ENCODE peak calls at places on chromosomes 13 and 19, in nine cellular contexts. Q is osteoblast; I is IMR-90; N is DND-41; Y is left lung; V is tibial artery; J is fibroblast of lung; C is CD8-positive, alpha-beta memory T cell; B is lung. M is an unnamed sample. For H3K27me3 and H3K36me3, the result is how much of the 10 kb centered on the place peaks cover.

GRCh38 chr19:39397360-39398296 is 6.5 kb downstream of the MED29 start:
- DNase-seq in Q (peak), I (peak), N (peak), Y (peak), V (peak), J (peak), C (peak), B (peak), M (peak)

GRCh38 chr13:97327521-97328221 is 105.5 kb downstream of the MBNL2 start:
- DNase-seq in Q (no peak), I (peak), N (no peak), Y (no peak), V (no peak), J (no peak), C (no peak), B (no peak), M (no peak)

GRCh38 chr13:100788540-100788939 is 113.9 kb upstream of the TMTC4 start:
- DNase-seq in Q (no peak), I (no peak), N (no peak), Y (no peak), V (no peak), J (no peak), C (no peak), B (no peak), M (no peak)

GRCh38 chr13:37136187-37136586 is 30.7 kb upstream of the CSNK1A1L start:
- DNase-seq in Q (no peak), I (peak), N (no peak), Y (no peak), V (no peak), J (no peak), C (no peak), B (no peak), M (no peak)

GRCh38 chr13:74114641-74115040 is 19.6 kb downstream of the KLF12 start:
- DNase-seq in Q (no peak), I (no peak), N (no peak), Y (no peak), V (no peak), J (no peak), C (no peak), B (no peak), M (no peak)

GRCh38 chr19:30029721-30030510 is 87.9 kb downstream of the URI1 start:
- DNase-seq in Q (no peak), I (peak), N (no peak), Y (no peak), V (no peak), J (peak), C (no peak), B (no peak), M (no peak)

GRCh38 chr13:55937180-55937579 is 1203.5 kb upstream of the PRR20A start:
- DNase-seq in Q (no peak), I (no peak), N (no peak), Y (no peak), V (no peak), J (no peak), C (no peak), B (no peak), M (peak)

GRCh38 chr19:47275866-47276461 is 1.3 kb downstream of the INAFM1 start:
- DNase-seq in Q (peak), I (peak), N (no peak), Y (peak), V (peak), J (peak), C (no peak), B (no peak), M (peak)

GRCh38 chr13:20130012-20130411 is 30.8 kb downstream of the GJA3 start:
- DNase-seq in Q (no peak), I (no peak), N (no peak), Y (no peak), V (no peak), J (no peak), C (no peak), B (no peak), M (no peak)

GRCh38 chr13:100941811-100942361 is 267.3 kb upstream of the TMTC4 start:
- DNase-seq in Q (no peak), I (peak), N (no peak), Y (no peak), V (no peak), J (no peak), C (no peak), B (no peak), M (no peak)

GRCh38 chr13:60397693-60398437 is 845 bp downstream of the TDRD3 start:
- DNase-seq in Q (peak), I (peak), N (peak), Y (peak), V (peak), J (peak), C (no peak), B (peak), M (no peak)

GRCh38 chr13:40401911-40402776 is 264.3 kb downstream of the FOXO1 start:
- DNase-seq in Q (peak), I (peak), N (no peak), Y (peak), V (peak), J (peak), C (no peak), B (peak), M (no peak)

GRCh38 chr13:30851697-30852096 is 54.4 kb upstream of the MEDAG start:
- DNase-seq in Q (no peak), I (no peak), N (no peak), Y (no peak), V (no peak), J (no peak), C (no peak), B (no peak), M (no peak)

GRCh38 chr19:16739546-16739945 is 19.9 kb downstream of the NWD1 start:
- DNase-seq in Q (no peak), I (no peak), N (peak), Y (no peak), V (no peak), J (no peak), C (no peak), B (no peak), M (peak)

GRCh38 chr19:17605761-17606745 is 50.6 kb downstream of the COLGALT1 start:
- DNase-seq in Q (peak), I (peak), N (peak), Y (peak), V (peak), J (peak), C (peak), B (peak), M (peak)

GRCh38 chr13:79898996-79899395 is 418.0 kb downstream of the NDFIP2 start:
- DNase-seq in Q (no peak), I (peak), N (no peak), Y (no peak), V (no peak), J (no peak), C (no peak), B (no peak), M (no peak)

GRCh38 chr19:7242601-7243258 is 51.5 kb downstream of the INSR start:
- DNase-seq in Q (peak), I (peak), N (no peak), Y (no peak), V (peak), J (peak), C (no peak), B (no peak), M (no peak)

GRCh38 chr13:20828540-20829364 is 55.0 kb upstream of the EEF1AKMT1 start:
- DNase-seq in Q (no peak), I (peak), N (peak), Y (no peak), V (no peak), J (peak), C (peak), B (no peak), M (peak)

GRCh38 chr19:40695881-40696280 is 5.4 kb upstream of the NUMBL start:
- DNase-seq in Q (no peak), I (no peak), N (no peak), Y (no peak), V (no peak), J (no peak), C (no peak), B (no peak), M (no peak)

GRCh38 chr19:42088471-42089190 is 12.7 kb downstream of the ZNF574 start:
- DNase-seq in Q (peak), I (peak), N (no peak), Y (no peak), V (no peak), J (peak), C (no peak), B (no peak), M (peak)

GRCh38 chr19:29840066-29840950 is 28.5 kb downstream of the CCNE1 start:
- DNase-seq in Q (no peak), I (no peak), N (no peak), Y (no peak), V (no peak), J (no peak), C (no peak), B (no peak), M (peak)

GRCh38 chr13:46106839-46107371 is 2.1 kb upstream of the CPB2 start:
- DNase-seq in Q (no peak), I (no peak), N (no peak), Y (no peak), V (no peak), J (no peak), C (no peak), B (no peak), M (no peak)

GRCh38 chr19:44113784-44114390 is 688 bp downstream of the ZNF225 start:
- DNase-seq in Q (peak), I (peak), N (peak), Y (no peak), V (no peak), J (no peak), C (no peak), B (peak), M (peak)

GRCh38 chr19:45782820-45783785 is 813 bp upstream of the DMPK start:
- DNase-seq in Q (peak), I (peak), N (no peak), Y (no peak), V (peak), J (peak), C (no peak), B (no peak), M (peak)

GRCh38 chr19:39924952-39925351 is 9.5 kb downstream of the FCGBP start:
- DNase-seq in Q (no peak), I (no peak), N (no peak), Y (no peak), V (no peak), J (no peak), C (no peak), B (no peak), M (no peak)

GRCh38 chr13:30408319-30409101 is 13.8 kb upstream of the UBE2L5 start:
- DNase-seq in Q (peak), I (peak), N (no peak), Y (peak), V (peak), J (peak), C (peak), B (peak), M (peak)

GRCh38 chr19:8320564-8321066 is 560 bp downstream of the NDUFA7 start:
- DNase-seq in Q (peak), I (no peak), N (peak), Y (no peak), V (no peak), J (no peak), C (no peak), B (no peak), M (peak)

GRCh38 chr13:80083097-80083429 is 257.9 kb downstream of the SPRY2 start:
- DNase-seq in Q (no peak), I (no peak), N (no peak), Y (no peak), V (no peak), J (no peak), C (no peak), B (no peak), M (no peak)

GRCh38 chr13:78265098-78265497 is 338.3 kb downstream of the POU4F1 start:
- DNase-seq in Q (peak), I (no peak), N (no peak), Y (no peak), V (no peak), J (no peak), C (no peak), B (no peak), M (no peak)

GRCh38 chr13:23674795-23675640 is 104.8 kb downstream of the TNFRSF19 start:
- DNase-seq in Q (peak), I (peak), N (no peak), Y (no peak), V (no peak), J (peak), C (no peak), B (no peak), M (no peak)

GRCh38 chr19:44614313-44614712 is 950 bp downstream of the IGSF23 start:
- DNase-seq in Q (no peak), I (no peak), N (no peak), Y (no peak), V (no peak), J (no peak), C (no peak), B (no peak), M (no peak)

GRCh38 chr13:30071890-30072817 is 221.7 kb upstream of the UBL3 start:
- DNase-seq in Q (no peak), I (no peak), N (no peak), Y (peak), V (no peak), J (no peak), C (no peak), B (peak), M (no peak)

GRCh38 chr13:103210348-103210747 is 144.1 kb upstream of the SLC10A2 start:
- DNase-seq in Q (no peak), I (no peak), N (no peak), Y (no peak), V (no peak), J (no peak), C (no peak), B (no peak), M (no peak)

GRCh38 chr13:106133025-106133424 is 402.4 kb downstream of the EFNB2 start:
- DNase-seq in Q (peak), I (peak), N (no peak), Y (no peak), V (no peak), J (peak), C (no peak), B (no peak), M (no peak)

GRCh38 chr19:19133985-19134384 is 4.3 kb downstream of the TMEM161A start:
- DNase-seq in Q (no peak), I (no peak), N (no peak), Y (no peak), V (no peak), J (no peak), C (no peak), B (no peak), M (no peak)

GRCh38 chr13:76775031-76775740 is 111.0 kb downstream of the KCTD12 start:
- DNase-seq in Q (no peak), I (no peak), N (no peak), Y (no peak), V (no peak), J (peak), C (no peak), B (no peak), M (no peak)

GRCh38 chr19:48290341-48290922 is 20.6 kb downstream of the ZNF114 start:
- DNase-seq in Q (peak), I (peak), N (no peak), Y (no peak), V (no peak), J (peak), C (no peak), B (no peak), M (peak)

DNA sequence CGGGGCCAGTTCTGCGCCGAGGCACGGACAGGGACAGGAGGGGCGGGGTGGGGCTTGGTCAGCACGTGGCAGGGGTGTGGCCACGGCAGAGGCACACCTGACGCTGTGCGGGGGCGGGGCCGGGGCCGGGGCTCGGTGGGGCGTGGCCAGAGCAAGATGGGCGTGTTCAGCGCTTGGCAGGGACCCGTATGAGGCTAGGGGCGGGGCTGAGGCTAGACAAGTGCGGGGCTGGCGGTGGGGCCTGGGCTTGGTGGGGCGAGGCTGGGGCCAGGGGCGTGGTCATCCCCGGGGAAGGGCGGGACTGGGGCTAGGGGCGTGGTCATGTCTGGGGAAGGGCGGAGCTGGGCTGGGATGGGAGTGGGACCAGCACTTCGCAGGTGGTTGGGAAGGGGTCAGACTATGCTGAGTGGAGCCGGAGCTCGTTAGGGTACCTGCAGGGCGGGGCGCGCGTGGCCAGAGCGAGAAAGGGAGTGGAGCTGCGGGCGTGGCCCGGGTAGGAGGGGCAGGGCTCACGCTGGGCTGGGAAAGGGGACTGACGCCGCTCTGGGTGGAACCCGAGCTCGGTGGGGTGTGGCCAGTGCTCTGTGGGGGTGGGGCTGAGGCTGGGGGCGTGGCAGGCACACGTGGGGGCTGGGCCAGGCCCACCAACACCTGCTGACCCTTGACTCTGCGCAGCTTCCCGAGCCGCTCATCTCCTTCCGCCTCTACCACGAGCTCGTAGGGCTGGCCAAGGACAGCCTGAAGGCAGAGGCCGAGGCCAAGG is 12.8 kb downstream of the POLR2E start:
- DNase-seq in Q (peak), I (no peak), N (peak), Y (peak), V (no peak), J (no peak), C (peak), B (peak), M (peak)
- H3K4me3 ChIP-seq in Q (no peak), I (peak), N (no peak), Y (peak), V (no peak), J (no peak), C (no peak), B (peak), M (peak)

GRCh38 chr13:27827646-27828045 is 35.4 kb downstream of the GSX1 start:
- DNase-seq in Q (no peak), I (no peak), N (no peak), Y (no peak), V (no peak), J (no peak), C (no peak), B (no peak), M (no peak)

GRCh38 chr13:27826379-27827353 is 34.4 kb downstream of the GSX1 start:
- DNase-seq in Q (peak), I (peak), N (peak), Y (peak), V (peak), J (peak), C (peak), B (peak), M (peak)

GRCh38 chr13:27822873-27823311 is 30.6 kb downstream of the GSX1 start:
- DNase-seq in Q (no peak), I (no peak), N (no peak), Y (no peak), V (no peak), J (peak), C (no peak), B (no peak), M (no peak)

GRCh38 chr13:27824121-27824520 is 31.8 kb downstream of the GSX1 start:
- DNase-seq in Q (no peak), I (no peak), N (no peak), Y (no peak), V (no peak), J (no peak), C (no peak), B (no peak), M (no peak)

DNA sequence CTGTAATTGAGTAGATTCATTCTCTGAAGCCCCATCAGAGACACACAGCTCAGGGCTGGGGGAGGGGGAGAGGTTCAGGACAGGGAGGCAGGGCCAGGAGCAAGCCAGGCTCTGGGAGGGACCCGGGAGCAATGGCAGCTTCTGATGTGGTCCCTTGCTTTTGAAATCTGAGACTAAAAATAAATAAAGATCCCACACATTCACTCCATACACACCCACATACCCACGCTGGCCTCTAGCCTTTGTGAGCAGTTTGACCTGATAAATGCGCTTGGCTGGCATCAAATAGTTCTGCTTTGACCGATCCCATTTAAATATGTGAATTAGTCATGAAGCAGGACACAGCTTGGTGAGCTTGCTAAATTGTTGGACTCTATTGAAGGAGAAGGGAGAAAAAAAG is 32.9 kb downstream of the GSX1 start:
- DNase-seq in Q (no peak), I (no peak), N (no peak), Y (no peak), V (no peak), J (no peak), C (no peak), B (no peak), M (no peak)
- H3K27me3 ChIP-seq in Q (half or more), I (under half), N (under half), Y (half or more), V (half or more), J (under half), C (under half), B (under half), M (half or more)

GRCh38 chr19:54149021-54149812 is 10.3 kb downstream of the LENG1 start:
- DNase-seq in Q (no peak), I (no peak), N (no peak), Y (no peak), V (no peak), J (no peak), C (no peak), B (no peak), M (peak)
- H3K36me3 ChIP-seq in Q (half or more), I (half or more), N (half or more), Y (half or more), V (half or more), J (half or more), C (half or more), B (under half), M (half or more)

GRCh38 chr19:34254552-34255432 is at the start of gene GARRE1:
- DNase-seq in Q (peak), I (peak), N (peak), Y (no peak), V (no peak), J (peak), C (peak), B (no peak), M (peak)

GRCh38 chr19:34256835-34257558 is 2.6 kb downstream of the GARRE1 start:
- DNase-seq in Q (no peak), I (no peak), N (no peak), Y (no peak), V (no peak), J (no peak), C (no peak), B (no peak), M (no peak)

GRCh38 chr19:34257559-34257924 is 3.2 kb downstream of the GARRE1 start:
- DNase-seq in Q (no peak), I (no peak), N (no peak), Y (no peak), V (no peak), J (no peak), C (no peak), B (no peak), M (no peak)

GRCh38 chr19:34253711-34254551 is 423 bp upstream of the GARRE1 start:
- DNase-seq in Q (no peak), I (peak), N (peak), Y (peak), V (peak), J (peak), C (no peak), B (peak), M (peak)

GRCh38 chr19:34255546-34255945 is 1.2 kb downstream of the GARRE1 start:
- DNase-seq in Q (no peak), I (no peak), N (no peak), Y (no peak), V (no peak), J (no peak), C (no peak), B (no peak), M (no peak)
- H3K4me3 ChIP-seq in Q (peak), I (peak), N (peak), Y (peak), V (peak), J (peak), C (peak), B (no peak), M (peak)

GRCh38 chr13:111371211-111371610 is 50.8 kb downstream of the TEX29 start:
- DNase-seq in Q (no peak), I (peak), N (no peak), Y (no peak), V (no peak), J (peak), C (no peak), B (peak), M (no peak)
- H3K27me3 ChIP-seq in Q (under half), I (under half), N (under half), Y (under half), V (under half), J (under half), C (under half), B (under half), M (under half)

GRCh38 chr13:113977976-113978375 is 4.1 kb upstream of the C13orf46 start:
- DNase-seq in Q (no peak), I (no peak), N (no peak), Y (peak), V (no peak), J (no peak), C (no peak), B (no peak), M (no peak)
- H3K36me3 ChIP-seq in Q (half or more), I (half or more), N (half or more), Y (half or more), V (half or more), J (half or more), C (half or more), B (under half), M (under half)

GRCh38 chr19:14511245-14511625 is 7.0 kb downstream of the DNAJB1 start:
- DNase-seq in Q (peak), I (no peak), N (no peak), Y (no peak), V (no peak), J (no peak), C (no peak), B (no peak), M (no peak)

GRCh38 chr19:14515501-14516047 is 2.6 kb downstream of the DNAJB1 start:
- DNase-seq in Q (peak), I (peak), N (no peak), Y (no peak), V (no peak), J (no peak), C (no peak), B (no peak), M (no peak)

GRCh38 chr19:14509382-14509781 is 8.8 kb downstream of the DNAJB1 start:
- DNase-seq in Q (no peak), I (no peak), N (no peak), Y (no peak), V (no peak), J (no peak), C (no peak), B (no peak), M (no peak)

GRCh38 chr19:14514215-14514871 is 3.9 kb downstream of the DNAJB1 start:
- DNase-seq in Q (peak), I (no peak), N (no peak), Y (no peak), V (no peak), J (no peak), C (peak), B (no peak), M (no peak)

GRCh38 chr19:14512420-14512961 is 5.7 kb downstream of the DNAJB1 start:
- DNase-seq in Q (peak), I (no peak), N (no peak), Y (no peak), V (no peak), J (no peak), C (peak), B (no peak), M (no peak)
- H3K4me3 ChIP-seq in Q (no peak), I (no peak), N (no peak), Y (no peak), V (no peak), J (no peak), C (no peak), B (no peak), M (no peak)

M was measured in H7.